ENCODE peak calls at places on chromosomes 16 and 17, in nine cellular contexts. Q is neural progenitor cell, D is H1, F is small intestine, T is brain microvascular endothelial cell, M is GM23248, Z is uterus, U is prostate gland, V is HAP-1. O is an unnamed sample.

GRCh38 chr17:60134396-60135159 is 15.2 kb upstream of the CA4 start:
- DNase-seq in Q (no peak), D (no peak), F (no peak), T (peak; percentile 62), M (peak; percentile 64), Z (no peak), U (no peak), V (no peak), O (peak; percentile 45)

GRCh38 chr17:550776-551175 is 163.9 kb downstream of the VPS53 start:
- DNase-seq in Q (no peak), D (no peak), F (no peak), T (no peak), M (peak; percentile 80), Z (no peak), U (no peak), V (no peak), O (no peak)

GRCh38 chr17:42002175-42002791 is 15.0 kb downstream of the DNAJC7 start:
- DNase-seq in Q (no peak), D (no peak), F (no peak), T (no peak), M (no peak), Z (no peak), U (no peak), V (no peak), O (no peak)

GRCh38 chr17:47934856-47935255 is 6.5 kb upstream of the PNPO start:
- DNase-seq in Q (no peak), D (no peak), F (no peak), T (no peak), M (peak; percentile 11), Z (no peak), U (no peak), V (no peak), O (no peak)

GRCh38 chr17:80925668-80926067 is 66.0 kb upstream of the CHMP6 start:
- DNase-seq in Q (no peak), D (no peak), F (no peak), T (no peak), M (no peak), Z (no peak), U (no peak), V (no peak), O (no peak)

GRCh38 chr17:78572277-78573205 is 4.7 kb downstream of the DNAH17 start:
- DNase-seq in Q (peak; percentile 73), D (no peak), F (no peak), T (no peak), M (no peak), Z (no peak), U (no peak), V (no peak), O (no peak)

GRCh38 chr17:75103601-75104554 is 5.9 kb upstream of the ARMC7 start:
- DNase-seq in Q (no peak), D (no peak), F (no peak), T (no peak), M (no peak), Z (no peak), U (no peak), V (no peak), O (no peak)

GRCh38 chr16:77236063-77236511 is 36.9 kb downstream of the SYCE1L start:
- DNase-seq in Q (peak; percentile 94), D (peak; percentile 79), F (peak; percentile 83), T (peak; percentile 65), M (peak; percentile 87), Z (peak; percentile 85), U (peak; percentile 82), V (peak; percentile 79), O (peak; percentile 85)

GRCh38 chr16:88360999-88361398 is 21.8 kb upstream of the ZNF469 start:
- DNase-seq in Q (no peak), D (no peak), F (no peak), T (no peak), M (no peak), Z (no peak), U (no peak), V (no peak), O (no peak)

GRCh38 chr17:42131971-42132370 is 9.4 kb downstream of the HSPB9 start:
- DNase-seq in Q (no peak), D (no peak), F (no peak), T (no peak), M (peak; percentile 58), Z (no peak), U (no peak), V (no peak), O (no peak)

GRCh38 chr17:76791053-76791980 is 53.4 kb downstream of the MFSD11 start:
- DNase-seq in Q (no peak), D (no peak), F (no peak), T (peak; percentile 32), M (peak; percentile 86), Z (peak; percentile 19), U (no peak), V (peak; percentile 23), O (no peak)

GRCh38 chr17:40560592-40561293 is 4.5 kb downstream of the CCR7 start:
- DNase-seq in Q (no peak), D (no peak), F (peak; percentile 31), T (peak; percentile 89), M (peak; percentile 36), Z (no peak), U (no peak), V (no peak), O (peak; percentile 73)

GRCh38 chr17:42180411-42180921 is 476 bp downstream of the KCNH4 start:
- DNase-seq in Q (peak; percentile 47), D (no peak), F (no peak), T (no peak), M (no peak), Z (no peak), U (no peak), V (no peak), O (no peak)

GRCh38 chr17:7656958-7657715 is 6.4 kb downstream of the ATP1B2 start:
- DNase-seq in Q (peak; percentile 59), D (peak; percentile 88), F (no peak), T (no peak), M (no peak), Z (peak; percentile 58), U (no peak), V (peak; percentile 35), O (no peak)

GRCh38 chr16:80330803-80331202 is 210.0 kb upstream of the DYNLRB2 start:
- DNase-seq in Q (no peak), D (no peak), F (peak; percentile 82), T (no peak), M (no peak), Z (no peak), U (no peak), V (no peak), O (no peak)

GRCh38 chr17:7558544-7559306 is at the start of gene TNFSF13:
- DNase-seq in Q (no peak), D (no peak), F (peak; percentile 76), T (no peak), M (no peak), Z (no peak), U (peak; percentile 42), V (no peak), O (no peak)

GRCh38 chr16:89560413-89561194 is at the start of gene RPL13:
- DNase-seq in Q (peak; percentile 98), D (peak; percentile 81), F (peak; percentile 96), T (peak; percentile 93), M (peak; percentile 99), Z (peak; percentile 95), U (peak; percentile 95), V (peak; percentile 90), O (peak; percentile 90)

GRCh38 chr16:89556750-89557149 is 3.7 kb upstream of the RPL13 start:
- DNase-seq in Q (no peak), D (no peak), F (no peak), T (no peak), M (no peak), Z (no peak), U (no peak), V (no peak), O (no peak)

GRCh38 chr16:89557230-89557935 is 3.1 kb upstream of the RPL13 start:
- DNase-seq in Q (peak; percentile 92), D (no peak), F (peak; percentile 81), T (peak; percentile 79), M (peak; percentile 85), Z (peak; percentile 58), U (peak; percentile 56), V (peak; percentile 68), O (peak; percentile 71)

GRCh38 chr16:89555780-89556179 is 4.7 kb upstream of the RPL13 start:
- DNase-seq in Q (no peak), D (no peak), F (no peak), T (no peak), M (no peak), Z (no peak), U (no peak), V (no peak), O (no peak)

GRCh38 chr16:89557936-89558490 is 2.5 kb upstream of the RPL13 start:
- DNase-seq in Q (no peak), D (no peak), F (peak; percentile 62), T (no peak), M (no peak), Z (no peak), U (no peak), V (no peak), O (no peak)
- H3K36me3 ChIP-seq in Q (peaks cover 3% of the 10 kb centered on the region), D (peaks cover 42% of the 10 kb centered on the region), F (peaks cover 11% of the 10 kb centered on the region), T (peaks cover 38% of the 10 kb centered on the region), M (peaks cover 21% of the 10 kb centered on the region), Z (no peaks in the 10 kb centered on the region), U (peaks cover 6% of the 10 kb centered on the region), V (peaks cover 56% of the 10 kb centered on the region), O (peaks cover 23% of the 10 kb centered on the region)

GRCh38 chr16:27476240-27476639 is 73.5 kb downstream of the GTF3C1 start:
- DNase-seq in Q (no peak), D (no peak), F (no peak), T (no peak), M (no peak), Z (no peak), U (no peak), V (no peak), O (no peak)
- H3K36me3 ChIP-seq in Q (no peaks in the 10 kb centered on the region), D (peaks cover 74% of the 10 kb centered on the region), F (peaks cover 21% of the 10 kb centered on the region), T (peaks cover 52% of the 10 kb centered on the region), M (peaks cover 40% of the 10 kb centered on the region), Z (no peaks in the 10 kb centered on the region), U (peaks cover 21% of the 10 kb centered on the region), V (peaks cover 74% of the 10 kb centered on the region), O (peaks cover 79% of the 10 kb centered on the region)

DNA sequence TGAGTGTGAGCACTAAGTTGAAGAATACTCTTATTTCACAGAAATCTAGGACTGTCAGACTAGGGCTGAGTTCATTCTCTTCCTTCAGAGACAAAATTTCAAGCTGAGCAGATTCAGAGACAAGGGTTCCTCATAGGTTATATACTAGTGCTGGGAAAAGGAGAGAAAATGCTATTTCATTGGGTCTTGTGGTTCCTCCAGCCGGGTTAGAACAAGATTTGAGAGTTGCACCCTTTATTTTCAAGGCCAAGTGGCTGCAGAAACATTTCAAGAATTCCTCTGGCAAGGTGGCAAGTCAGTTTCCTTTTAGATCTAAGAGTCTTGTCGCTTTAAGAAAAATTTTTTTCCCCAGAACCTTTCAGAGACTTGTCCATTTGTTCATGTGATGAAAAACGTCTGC is 6.8 kb downstream of the THUMPD1 start:
- DNase-seq in Q (no peak), D (no peak), F (no peak), T (no peak), M (no peak), Z (no peak), U (no peak), V (no peak), O (no peak)
- H3K36me3 ChIP-seq in Q (peaks cover 26% of the 10 kb centered on the region), D (peaks cover 28% of the 10 kb centered on the region), F (peaks cover 25% of the 10 kb centered on the region), T (peaks cover 20% of the 10 kb centered on the region), M (peaks cover 34% of the 10 kb centered on the region), Z (no peaks in the 10 kb centered on the region), U (no peaks in the 10 kb centered on the region), V (peaks cover 44% of the 10 kb centered on the region), O (peaks cover 53% of the 10 kb centered on the region)

GRCh38 chr16:18841833-18842525 is 40.6 kb upstream of the ARL6IP1 start:
- DNase-seq in Q (no peak), D (no peak), F (no peak), T (no peak), M (no peak), Z (no peak), U (no peak), V (no peak), O (no peak)

GRCh38 chr16:18842565-18842964 is 41.2 kb upstream of the ARL6IP1 start:
- DNase-seq in Q (no peak), D (no peak), F (no peak), T (no peak), M (no peak), Z (no peak), U (no peak), V (no peak), O (no peak)

GRCh38 chr16:18846416-18846815 is 45.1 kb upstream of the ARL6IP1 start:
- DNase-seq in Q (no peak), D (no peak), F (no peak), T (no peak), M (no peak), Z (no peak), U (no peak), V (peak; percentile 23), O (no peak)
- H3K36me3 ChIP-seq in Q (peaks cover 38% of the 10 kb centered on the region), D (peaks cover 77% of the 10 kb centered on the region), F (peaks cover 41% of the 10 kb centered on the region), T (peaks cover 82% of the 10 kb centered on the region), M (peaks cover 79% of the 10 kb centered on the region), Z (no peaks in the 10 kb centered on the region), U (no peaks in the 10 kb centered on the region), V (peaks cover 86% of the 10 kb centered on the region), O (peaks cover 92% of the 10 kb centered on the region)

O was measured in CD4-positive, CD25-positive, alpha-beta regulatory T cell.